ENCODE peak calls at places on chromosome 22, in five cellular contexts. One of them, this sample, is unnamed. For H3K4me1, the result is how much of the 10 kb centered on the place peaks cover.

GRCh38 chr22:24247011-24247507 is 2.2 kb upstream of the GGT5 start:
- DNase-seq in cardiac muscle cell: no peak
- DNase-seq in IMR-90: peak
- DNase-seq in heart left ventricle: no peak
- DNase-seq in tibial nerve: no peak
- DNase-seq in this sample: no peak

GRCh38 chr22:26893034-26893710 is 235.8 kb downstream of the MIAT start:
- DNase-seq in cardiac muscle cell: no peak
- DNase-seq in IMR-90: no peak
- DNase-seq in heart left ventricle: no peak
- DNase-seq in tibial nerve: no peak
- DNase-seq in this sample: no peak

GRCh38 chr22:43923191-43923590 is 414 bp upstream of the PNPLA3 start:
- DNase-seq in heart left ventricle: no peak
- DNase-seq in IMR-90: no peak
- DNase-seq in tibial nerve: no peak
- DNase-seq in cardiac muscle cell: no peak
- DNase-seq in this sample: no peak

GRCh38 chr22:17590586-17590985 is 27.3 kb downstream of the SLC25A18 start:
- DNase-seq in cardiac muscle cell: no peak
- DNase-seq in tibial nerve: no peak
- DNase-seq in IMR-90: no peak
- DNase-seq in heart left ventricle: no peak
- DNase-seq in this sample: peak

GRCh38 chr22:31102441-31103081 is 4.8 kb downstream of the SELENOM start:
- DNase-seq in tibial nerve: peak
- DNase-seq in heart left ventricle: no peak
- DNase-seq in cardiac muscle cell: no peak
- DNase-seq in IMR-90: peak
- DNase-seq in this sample: no peak

GRCh38 chr22:27752771-27753170 is 48.8 kb downstream of the MN1 start:
- DNase-seq in IMR-90: no peak
- DNase-seq in heart left ventricle: peak
- DNase-seq in cardiac muscle cell: no peak
- DNase-seq in tibial nerve: no peak
- DNase-seq in this sample: no peak

GRCh38 chr22:42902875-42903510 is 45.9 kb upstream of the ARFGAP3 start:
- DNase-seq in tibial nerve: no peak
- DNase-seq in heart left ventricle: no peak
- DNase-seq in cardiac muscle cell: peak
- DNase-seq in IMR-90: peak
- DNase-seq in this sample: no peak

GRCh38 chr22:38564669-38565068 is 5.3 kb downstream of the DMC1 start:
- DNase-seq in cardiac muscle cell: no peak
- DNase-seq in tibial nerve: no peak
- DNase-seq in heart left ventricle: no peak
- DNase-seq in IMR-90: peak
- DNase-seq in this sample: no peak

GRCh38 chr22:39242809-39243442 is 1.9 kb downstream of the PDGFB start:
- DNase-seq in cardiac muscle cell: no peak
- DNase-seq in IMR-90: no peak
- DNase-seq in tibial nerve: no peak
- DNase-seq in heart left ventricle: no peak
- DNase-seq in this sample: no peak

GRCh38 chr22:50282361-50283144 is 12.4 kb upstream of the MAPK11 start:
- DNase-seq in tibial nerve: no peak
- DNase-seq in cardiac muscle cell: no peak
- DNase-seq in heart left ventricle: no peak
- DNase-seq in IMR-90: peak
- DNase-seq in this sample: peak

GRCh38 chr22:37196539-37197450 is 8.7 kb upstream of the C1QTNF6 start:
- DNase-seq in heart left ventricle: peak
- DNase-seq in IMR-90: peak
- DNase-seq in cardiac muscle cell: peak
- DNase-seq in tibial nerve: peak
- DNase-seq in this sample: peak

GRCh38 chr22:41913842-41914534 is 886 bp downstream of the SHISA8 start:
- DNase-seq in cardiac muscle cell: peak
- DNase-seq in IMR-90: no peak
- DNase-seq in heart left ventricle: no peak
- DNase-seq in tibial nerve: no peak
- DNase-seq in this sample: no peak

GRCh38 chr22:39457047-39457545 is 284 bp downstream of the MGAT3 start:
- DNase-seq in tibial nerve: no peak
- DNase-seq in IMR-90: no peak
- DNase-seq in cardiac muscle cell: no peak
- DNase-seq in heart left ventricle: no peak
- DNase-seq in this sample: no peak

GRCh38 chr22:40332319-40332781 is 13.9 kb upstream of the ADSL start:
- DNase-seq in IMR-90: peak
- DNase-seq in heart left ventricle: no peak
- DNase-seq in cardiac muscle cell: no peak
- DNase-seq in tibial nerve: no peak
- DNase-seq in this sample: no peak

GRCh38 chr22:28923826-28924732 is 40.7 kb downstream of the ZNRF3 start:
- DNase-seq in cardiac muscle cell: no peak
- DNase-seq in tibial nerve: no peak
- DNase-seq in IMR-90: no peak
- DNase-seq in heart left ventricle: no peak
- DNase-seq in this sample: peak

GRCh38 chr22:46087816-46088277 is 62.5 kb upstream of the PPARA start:
- DNase-seq in cardiac muscle cell: no peak
- DNase-seq in IMR-90: peak
- DNase-seq in tibial nerve: peak
- DNase-seq in heart left ventricle: peak
- DNase-seq in this sample: peak

GRCh38 chr22:30705710-30706651 is 11.3 kb downstream of the OSBP2 start:
- DNase-seq in heart left ventricle: no peak
- DNase-seq in cardiac muscle cell: no peak
- DNase-seq in tibial nerve: no peak
- DNase-seq in IMR-90: peak
- DNase-seq in this sample: no peak

GRCh38 chr22:18130699-18131429 is 19.1 kb upstream of the USP18 start:
- DNase-seq in IMR-90: no peak
- DNase-seq in cardiac muscle cell: no peak
- DNase-seq in heart left ventricle: no peak
- DNase-seq in tibial nerve: no peak
- DNase-seq in this sample: peak

GRCh38 chr22:45064313-45065268 is 54.8 kb upstream of the PHF21B start:
- DNase-seq in IMR-90: peak
- DNase-seq in cardiac muscle cell: no peak
- DNase-seq in heart left ventricle: no peak
- DNase-seq in tibial nerve: no peak
- DNase-seq in this sample: no peak

GRCh38 chr22:27896251-27896650 is 22.8 kb downstream of the PITPNB start:
- DNase-seq in heart left ventricle: peak
- DNase-seq in IMR-90: no peak
- DNase-seq in cardiac muscle cell: no peak
- DNase-seq in tibial nerve: no peak
- DNase-seq in this sample: no peak

GRCh38 chr22:37972527-37972926 is 11.8 kb downstream of the SOX10 start:
- DNase-seq in IMR-90: no peak
- DNase-seq in tibial nerve: no peak
- DNase-seq in cardiac muscle cell: peak
- DNase-seq in heart left ventricle: no peak
- DNase-seq in this sample: no peak

GRCh38 chr22:36411589-36412258 is 24.0 kb upstream of the MYH9 start:
- DNase-seq in cardiac muscle cell: no peak
- DNase-seq in heart left ventricle: no peak
- DNase-seq in IMR-90: no peak
- DNase-seq in tibial nerve: no peak
- DNase-seq in this sample: no peak

GRCh38 chr22:44879301-44879680 is 126.9 kb downstream of the ARHGAP8 start:
- DNase-seq in cardiac muscle cell: no peak
- DNase-seq in IMR-90: no peak
- DNase-seq in heart left ventricle: no peak
- DNase-seq in tibial nerve: no peak
- DNase-seq in this sample: peak

DNA sequence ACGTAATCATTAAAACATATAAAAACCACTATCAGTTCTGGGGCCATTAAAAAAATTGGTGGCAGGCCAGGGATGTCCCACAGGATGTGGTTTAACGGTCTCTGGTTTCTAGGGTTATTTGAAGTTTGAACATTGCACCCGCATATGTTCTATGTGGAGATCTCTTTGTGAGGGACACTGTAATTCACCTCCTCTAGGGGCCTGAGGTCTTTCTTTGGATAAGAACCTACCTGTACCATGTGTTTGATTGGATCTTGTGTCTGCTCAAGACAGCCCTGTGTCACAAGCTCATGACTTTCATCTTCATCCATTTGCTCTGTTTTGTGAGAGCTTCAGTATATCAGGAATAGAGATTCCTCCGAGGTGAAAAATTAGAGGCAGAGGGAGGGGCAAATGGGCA is 73.3 kb downstream of the GGTLC2 start:
- DNase-seq in tibial nerve: no peak
- DNase-seq in heart left ventricle: no peak
- DNase-seq in IMR-90: no peak
- DNase-seq in cardiac muscle cell: no peak
- DNase-seq in this sample: no peak
- H3K4me1 ChIP-seq in tibial nerve: under half
- H3K4me1 ChIP-seq in heart left ventricle: under half
- H3K4me1 ChIP-seq in IMR-90: under half
- H3K4me1 ChIP-seq in cardiac muscle cell: under half
- H3K4me1 ChIP-seq in this sample: under half

GRCh38 chr22:49157529-49158339 is 669.9 kb downstream of the BRD1 start:
- DNase-seq in IMR-90: no peak
- DNase-seq in cardiac muscle cell: no peak
- DNase-seq in heart left ventricle: no peak
- DNase-seq in tibial nerve: no peak
- DNase-seq in this sample: no peak
- TF ChIP-seq CTCF in IMR-90: no peak
- TF ChIP-seq CTCF in cardiac muscle cell: no peak
- TF ChIP-seq CTCF in heart left ventricle: no peak
- TF ChIP-seq CTCF in tibial nerve: no peak
- TF ChIP-seq CTCF in this sample: no peak

DNA sequence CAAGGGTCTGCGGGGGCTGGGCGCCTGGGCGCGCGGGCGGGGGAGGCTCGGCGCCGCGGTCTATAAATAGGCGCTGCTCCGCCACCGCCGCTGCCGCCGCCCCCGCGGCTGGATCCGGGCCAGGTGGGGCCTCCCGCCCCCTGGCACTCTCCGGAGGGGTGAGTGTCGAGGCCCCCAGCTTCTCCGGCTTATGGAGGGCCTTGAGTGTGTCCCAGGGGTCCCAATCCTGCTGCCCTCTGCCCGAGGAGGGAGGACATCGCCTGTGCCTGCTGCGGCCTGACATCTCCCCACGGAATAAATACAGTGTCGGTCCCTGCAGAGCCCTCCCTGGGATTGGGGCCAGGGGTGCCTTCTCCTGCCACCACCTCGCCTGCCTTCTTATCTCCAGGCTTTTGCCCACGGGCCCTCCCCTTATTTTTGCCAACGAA is 4.3 kb upstream of the GP1BB start:
- DNase-seq in cardiac muscle cell: peak
- DNase-seq in IMR-90: no peak
- DNase-seq in tibial nerve: no peak
- DNase-seq in heart left ventricle: peak
- DNase-seq in this sample: no peak
- H3K4me1 ChIP-seq in cardiac muscle cell: under half
- H3K4me1 ChIP-seq in IMR-90: under half
- H3K4me1 ChIP-seq in tibial nerve: half or more
- H3K4me1 ChIP-seq in heart left ventricle: half or more
- H3K4me1 ChIP-seq in this sample: under half

DNA sequence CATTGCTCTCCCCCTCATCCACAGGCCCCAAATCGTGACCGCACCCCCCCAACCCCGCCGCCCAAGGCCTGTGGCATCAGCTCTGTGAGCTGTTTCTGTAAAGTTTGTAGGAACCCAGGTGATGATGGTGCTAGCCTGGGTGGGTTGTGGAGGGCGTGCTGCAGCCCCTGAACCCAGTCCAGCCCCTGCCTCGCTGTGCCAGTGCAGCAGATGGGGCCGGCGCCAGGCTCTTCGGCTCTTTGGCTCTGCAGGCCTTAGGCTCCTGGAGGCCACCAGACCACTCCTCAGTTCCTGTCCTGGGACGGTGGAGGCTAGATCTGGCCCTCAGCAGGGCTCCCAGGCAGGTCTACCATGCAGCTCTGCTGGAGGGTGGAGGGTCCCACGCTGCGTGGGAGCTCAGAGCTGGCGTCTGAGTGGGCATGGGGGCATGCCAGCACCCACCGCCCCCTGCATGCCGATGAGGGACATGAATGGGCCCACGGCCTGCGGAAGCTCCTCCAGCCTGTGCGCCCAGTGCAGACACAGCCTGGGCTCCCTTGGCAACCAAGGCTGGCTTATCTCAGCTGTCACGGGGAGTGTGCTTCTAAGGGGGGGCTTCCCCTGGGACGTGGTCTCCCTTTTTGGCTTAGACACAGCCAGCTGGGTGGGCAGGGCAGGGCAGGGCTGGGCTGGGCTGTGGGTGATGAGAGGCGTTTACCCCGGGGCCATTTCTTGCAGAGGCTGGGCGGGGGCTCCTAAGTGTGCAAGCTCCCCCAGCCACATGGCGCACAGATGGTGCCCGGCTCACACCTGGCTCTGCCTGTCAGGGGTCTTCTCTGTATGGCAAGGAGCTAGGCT is 1187.6 kb downstream of the BRD1 start:
- DNase-seq in heart left ventricle: no peak
- DNase-seq in IMR-90: no peak
- DNase-seq in cardiac muscle cell: no peak
- DNase-seq in tibial nerve: no peak
- DNase-seq in this sample: no peak
- TF ChIP-seq CTCF in heart left ventricle: no peak
- TF ChIP-seq CTCF in IMR-90: no peak
- TF ChIP-seq CTCF in cardiac muscle cell: no peak
- TF ChIP-seq CTCF in tibial nerve: no peak
- TF ChIP-seq CTCF in this sample: no peak

This sample was measured in upper lobe of right lung.